ENCODE peak calls at places on chromosomes 7 and 10, in six cellular contexts. A is SK-N-SH, M is tibial nerve, X is stomach, S is transverse colon, I is HepG2. H is an unnamed sample.

GRCh38 chr10:782751-783648 is 93.5 kb upstream of the DIP2C start:
- DNase-seq in A (peak; percentile 22), S (peak; percentile 4), I (no peak), X (peak; percentile 24), M (no peak), H (peak; percentile 81)

GRCh38 chr7:130632111-130632510 is 36.4 kb downstream of the COPG2 start:
- DNase-seq in X (no peak), I (peak; percentile 15), A (no peak), S (no peak), M (no peak), H (no peak)

GRCh38 chr7:107708956-107709355 is 35.0 kb upstream of the CBLL1 start:
- DNase-seq in S (no peak), M (no peak), X (no peak), A (no peak), I (no peak), H (no peak)

GRCh38 chr7:41925946-41926345 is 223.1 kb upstream of the INHBA start:
- DNase-seq in M (no peak), S (no peak), A (no peak), I (no peak), X (no peak), H (no peak)

GRCh38 chr7:127809285-127809702 is 157.3 kb downstream of the SND1 start:
- DNase-seq in X (no peak), I (no peak), M (no peak), A (peak; percentile 54), S (no peak), H (no peak)

GRCh38 chr10:110366641-110367040 is 61.9 kb upstream of the SMNDC1 start:
- DNase-seq in I (no peak), M (no peak), X (no peak), A (no peak), S (no peak), H (no peak)

GRCh38 chr7:114825423-114825951 is 96.4 kb upstream of the MDFIC start:
- DNase-seq in I (no peak), S (no peak), M (no peak), A (no peak), X (no peak), H (no peak)

GRCh38 chr10:64762861-64763260 is 1241.7 kb downstream of the REEP3 start:
- DNase-seq in A (no peak), I (no peak), S (no peak), M (no peak), X (no peak), H (no peak)

GRCh38 chr7:130087364-130087763 is 17.0 kb downstream of the KLHDC10 start:
- DNase-seq in A (no peak), S (no peak), X (no peak), I (no peak), M (no peak), H (no peak)

GRCh38 chr10:74231375-74231774 is 80.4 kb downstream of the ADK start:
- DNase-seq in A (no peak), M (no peak), I (peak; percentile 20), X (no peak), S (no peak), H (no peak)

GRCh38 chr7:2411815-2412586 is 8.6 kb downstream of the CHST12 start:
- DNase-seq in A (no peak), I (peak; percentile 88), S (no peak), M (no peak), X (no peak), H (no peak)

GRCh38 chr7:121244120-121244865 is 84.5 kb upstream of the WNT16 start:
- DNase-seq in I (no peak), M (no peak), X (no peak), S (no peak), A (peak; percentile 25), H (no peak)

GRCh38 chr10:5538892-5539651 is 14.3 kb downstream of the CALML3 start:
- DNase-seq in S (peak; percentile 7), A (no peak), I (no peak), X (no peak), M (no peak), H (no peak)

GRCh38 chr7:127751723-127752448 is 99.9 kb downstream of the SND1 start:
- DNase-seq in S (no peak), I (no peak), M (no peak), A (no peak), X (peak; percentile 26), H (no peak)

GRCh38 chr10:47218803-47219202 is 81.2 kb upstream of the GDF10 start:
- DNase-seq in M (no peak), I (no peak), A (no peak), X (no peak), S (no peak), H (no peak)

GRCh38 chr7:100655908-100656674 is at the start of gene ACTL6B:
- DNase-seq in M (no peak), I (no peak), S (peak; percentile 21), A (peak; percentile 100), X (peak; percentile 59), H (peak; percentile 93)

GRCh38 chr10:42989481-42989921 is 87.4 kb upstream of the RET start:
- DNase-seq in A (no peak), X (no peak), S (no peak), M (no peak), I (no peak), H (no peak)

GRCh38 chr7:106421181-106421762 is 136.5 kb upstream of the NAMPT start:
- DNase-seq in X (peak; percentile 43), I (no peak), S (peak; percentile 55), M (peak; percentile 51), A (no peak), H (peak; percentile 88)

GRCh38 chr10:62390497-62391176 is 16.5 kb downstream of the ZNF365 start:
- DNase-seq in I (no peak), S (no peak), X (no peak), M (no peak), A (no peak), H (no peak)

GRCh38 chr10:77226434-77226833 is 411.2 kb downstream of the KCNMA1 start:
- DNase-seq in I (no peak), S (no peak), M (no peak), X (no peak), A (no peak), H (no peak)

GRCh38 chr7:27106181-27106905 is 3.9 kb upstream of the HOXA2 start:
- DNase-seq in A (peak; percentile 73), M (no peak), X (no peak), S (no peak), I (no peak), H (peak; percentile 87)

GRCh38 chr7:101973130-101973529 is 155.7 kb downstream of the CUX1 start:
- DNase-seq in A (no peak), S (no peak), I (no peak), M (no peak), X (no peak), H (no peak)

GRCh38 chr10:6089334-6090219 is 743 bp downstream of the RBM17 start:
- DNase-seq in I (peak; percentile 48), S (peak; percentile 25), M (no peak), A (peak; percentile 59), X (no peak), H (peak; percentile 45)

GRCh38 chr10:103854265-103854686 is 1.1 kb downstream of the SH3PXD2A start:
- DNase-seq in A (no peak), I (peak; percentile 80), X (no peak), S (peak; percentile 41), M (no peak), H (no peak)

GRCh38 chr10:22682237-22683192 is 31.9 kb downstream of the PIP4K2A start:
- DNase-seq in A (no peak), M (no peak), S (peak; percentile 42), I (peak; percentile 69), X (no peak), H (no peak)

GRCh38 chr10:94225589-94225988 is 137.2 kb downstream of the NOC3L start:
- DNase-seq in I (no peak), A (no peak), X (no peak), S (no peak), M (no peak), H (no peak)

GRCh38 chr7:78578701-78579100 is 780.1 kb downstream of the PHTF2 start:
- DNase-seq in X (no peak), I (no peak), A (no peak), S (no peak), M (no peak), H (no peak)

GRCh38 chr10:21363087-21363752 is 162.3 kb downstream of the SKIDA1 start:
- DNase-seq in X (no peak), M (no peak), A (no peak), I (peak; percentile 18), S (no peak), H (no peak)

GRCh38 chr7:151509670-151510333 is 9.9 kb downstream of the RHEB start:
- DNase-seq in S (no peak), A (no peak), I (no peak), M (no peak), X (no peak), H (no peak)
- H3K4me1 ChIP-seq in S (peaks cover 20% of the 10 kb centered on the region), A (peaks cover 6% of the 10 kb centered on the region), I (peaks cover 21% of the 10 kb centered on the region), M (peaks cover 83% of the 10 kb centered on the region), X (peaks cover 87% of the 10 kb centered on the region), H (peaks cover 35% of the 10 kb centered on the region)

GRCh38 chr7:28348631-28349030 is 63.7 kb upstream of the CREB5 start:
- DNase-seq in S (no peak), X (peak; percentile 50), M (no peak), I (no peak), A (no peak), H (peak; percentile 30)
- TF ChIP-seq EP300 in S (no peak), X (no peak), M (no peak), I (no peak), A (no peak), H (no peak)

GRCh38 chr10:68184546-68184945 is 47.4 kb downstream of the ATOH7 start:
- DNase-seq in M (no peak), X (no peak), A (no peak), S (no peak), I (no peak), H (no peak)

GRCh38 chr10:68188835-68189234 is 43.1 kb downstream of the ATOH7 start:
- DNase-seq in X (no peak), I (no peak), S (no peak), M (no peak), A (no peak), H (no peak)

GRCh38 chr10:68180490-68180889 is 51.4 kb downstream of the ATOH7 start:
- DNase-seq in S (no peak), X (no peak), M (no peak), I (no peak), A (no peak), H (no peak)

DNA sequence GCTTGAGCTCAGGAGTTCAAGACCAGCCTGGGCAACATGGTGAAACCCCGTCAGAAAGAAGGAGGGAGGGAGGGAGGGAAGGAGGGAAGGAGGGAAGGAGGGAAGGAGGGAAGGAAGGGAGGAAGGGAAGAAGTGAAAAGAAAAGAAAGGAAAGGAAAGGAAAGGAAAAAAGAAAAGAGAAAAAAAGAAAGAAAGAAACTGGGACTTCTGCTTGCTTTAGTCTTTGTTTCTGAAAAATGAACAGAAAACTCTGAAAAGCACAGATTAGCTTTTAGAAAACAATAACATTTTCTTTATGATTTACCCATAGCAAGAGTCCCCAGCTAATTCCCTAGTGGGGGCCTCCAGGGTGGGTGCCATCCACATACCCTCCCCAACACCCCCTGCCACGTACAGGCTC is 46.8 kb downstream of the ATOH7 start:
- DNase-seq in A (no peak), I (no peak), S (no peak), X (no peak), M (no peak), H (no peak)
- H3K36me3 ChIP-seq in A (no peaks in the 10 kb centered on the region), I (no peaks in the 10 kb centered on the region), S (no peaks in the 10 kb centered on the region), X (no peaks in the 10 kb centered on the region), M (no peaks in the 10 kb centered on the region), H (no peaks in the 10 kb centered on the region)

DNA sequence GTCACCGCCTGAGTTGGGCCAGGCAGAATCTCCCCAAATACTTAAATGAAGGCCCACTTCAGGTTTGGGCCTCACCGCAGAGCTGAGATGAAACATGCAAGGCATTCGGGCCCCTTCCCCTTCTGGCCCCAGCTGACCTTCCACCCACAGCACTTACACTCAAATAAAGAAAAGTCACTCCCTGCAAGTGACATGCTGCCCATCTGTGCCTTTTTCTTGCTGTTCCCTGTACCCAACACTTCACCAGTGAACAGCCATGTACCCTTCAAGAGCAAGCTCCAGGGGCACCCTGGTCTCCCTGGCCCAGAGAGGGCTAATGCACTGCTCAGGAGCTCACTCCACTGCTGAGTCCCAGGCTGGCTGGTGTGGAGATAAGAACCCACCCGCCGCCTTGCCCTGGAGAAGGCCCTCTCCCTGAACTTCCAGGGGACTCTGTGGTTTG is 40.7 kb downstream of the ZCCHC24 start:
- DNase-seq in S (peak; percentile 4), M (no peak), I (no peak), X (no peak), A (no peak), H (no peak)
- H3K4me1 ChIP-seq in S (peaks cover 90% of the 10 kb centered on the region), M (no peaks in the 10 kb centered on the region), I (peaks cover 85% of the 10 kb centered on the region), X (no peaks in the 10 kb centered on the region), A (peaks cover 25% of the 10 kb centered on the region), H (peaks cover 70% of the 10 kb centered on the region)